ENCODE peak calls at places on chromosomes 6 and 20, in ten cellular contexts. One of them, this sample, is unnamed. For H3K4me1, the result is how much of the 10 kb centered on the place peaks cover.

GRCh38 chr6:38725414-38726183 is 10.5 kb downstream of the DNAH8 start:
- DNase-seq in neural progenitor cell: no peak
- DNase-seq in upper lobe of right lung: no peak
- DNase-seq in A549: no peak
- DNase-seq in colonic mucosa: no peak
- DNase-seq in uterus: no peak
- DNase-seq in testis: no peak
- DNase-seq in cardiac muscle cell: no peak
- DNase-seq in BE2C: no peak
- DNase-seq in MM.1S: peak
- DNase-seq in this sample: no peak

GRCh38 chr20:5745416-5745968 is 4.7 kb upstream of the SHLD1 start:
- DNase-seq in colonic mucosa: no peak
- DNase-seq in upper lobe of right lung: no peak
- DNase-seq in uterus: no peak
- DNase-seq in testis: no peak
- DNase-seq in BE2C: no peak
- DNase-seq in neural progenitor cell: no peak
- DNase-seq in A549: no peak
- DNase-seq in MM.1S: no peak
- DNase-seq in cardiac muscle cell: no peak
- DNase-seq in this sample: no peak

GRCh38 chr6:74222768-74223321 is 526.8 kb downstream of the CD109 start:
- DNase-seq in uterus: no peak
- DNase-seq in cardiac muscle cell: no peak
- DNase-seq in upper lobe of right lung: no peak
- DNase-seq in testis: no peak
- DNase-seq in MM.1S: no peak
- DNase-seq in neural progenitor cell: peak
- DNase-seq in A549: no peak
- DNase-seq in colonic mucosa: no peak
- DNase-seq in BE2C: no peak
- DNase-seq in this sample: no peak

GRCh38 chr6:827431-827830 is 134.5 kb upstream of the EXOC2 start:
- DNase-seq in A549: no peak
- DNase-seq in testis: no peak
- DNase-seq in neural progenitor cell: no peak
- DNase-seq in cardiac muscle cell: no peak
- DNase-seq in colonic mucosa: no peak
- DNase-seq in upper lobe of right lung: no peak
- DNase-seq in BE2C: no peak
- DNase-seq in uterus: no peak
- DNase-seq in MM.1S: no peak
- DNase-seq in this sample: no peak

GRCh38 chr6:13038315-13039261 is 289.7 kb downstream of the TBC1D7 start:
- DNase-seq in A549: no peak
- DNase-seq in BE2C: no peak
- DNase-seq in testis: peak
- DNase-seq in upper lobe of right lung: no peak
- DNase-seq in colonic mucosa: no peak
- DNase-seq in uterus: no peak
- DNase-seq in neural progenitor cell: no peak
- DNase-seq in MM.1S: no peak
- DNase-seq in cardiac muscle cell: peak
- DNase-seq in this sample: peak

GRCh38 chr6:83432626-83433025 is 1.8 kb upstream of the ME1 start:
- DNase-seq in BE2C: no peak
- DNase-seq in upper lobe of right lung: no peak
- DNase-seq in colonic mucosa: no peak
- DNase-seq in neural progenitor cell: no peak
- DNase-seq in cardiac muscle cell: no peak
- DNase-seq in A549: no peak
- DNase-seq in testis: no peak
- DNase-seq in uterus: no peak
- DNase-seq in MM.1S: no peak
- DNase-seq in this sample: no peak

GRCh38 chr20:41769650-41770049 is 151.5 kb upstream of the CHD6 start:
- DNase-seq in MM.1S: no peak
- DNase-seq in uterus: no peak
- DNase-seq in cardiac muscle cell: no peak
- DNase-seq in colonic mucosa: no peak
- DNase-seq in upper lobe of right lung: no peak
- DNase-seq in A549: no peak
- DNase-seq in neural progenitor cell: peak
- DNase-seq in BE2C: no peak
- DNase-seq in testis: no peak
- DNase-seq in this sample: no peak

GRCh38 chr20:51985013-51985415 is 182.7 kb upstream of the SALL4 start:
- DNase-seq in BE2C: no peak
- DNase-seq in MM.1S: no peak
- DNase-seq in colonic mucosa: no peak
- DNase-seq in cardiac muscle cell: peak
- DNase-seq in A549: peak
- DNase-seq in upper lobe of right lung: no peak
- DNase-seq in uterus: no peak
- DNase-seq in neural progenitor cell: no peak
- DNase-seq in testis: no peak
- DNase-seq in this sample: no peak

GRCh38 chr20:15544727-15545126 is 1028.5 kb downstream of the KIF16B start:
- DNase-seq in uterus: no peak
- DNase-seq in upper lobe of right lung: no peak
- DNase-seq in neural progenitor cell: no peak
- DNase-seq in cardiac muscle cell: no peak
- DNase-seq in testis: no peak
- DNase-seq in A549: no peak
- DNase-seq in colonic mucosa: no peak
- DNase-seq in MM.1S: no peak
- DNase-seq in BE2C: no peak
- DNase-seq in this sample: no peak

GRCh38 chr6:87873556-87873955 is 171.5 kb upstream of the AKIRIN2 start:
- DNase-seq in testis: no peak
- DNase-seq in cardiac muscle cell: no peak
- DNase-seq in upper lobe of right lung: no peak
- DNase-seq in A549: no peak
- DNase-seq in BE2C: no peak
- DNase-seq in MM.1S: no peak
- DNase-seq in neural progenitor cell: no peak
- DNase-seq in uterus: no peak
- DNase-seq in colonic mucosa: no peak
- DNase-seq in this sample: no peak

GRCh38 chr6:155084431-155085123 is 89.5 kb downstream of the TIAM2 start:
- DNase-seq in upper lobe of right lung: no peak
- DNase-seq in A549: no peak
- DNase-seq in testis: no peak
- DNase-seq in BE2C: no peak
- DNase-seq in neural progenitor cell: no peak
- DNase-seq in cardiac muscle cell: no peak
- DNase-seq in uterus: no peak
- DNase-seq in MM.1S: no peak
- DNase-seq in colonic mucosa: no peak
- DNase-seq in this sample: no peak

GRCh38 chr6:116139917-116140316 is 14.0 kb upstream of the COL10A1 start:
- DNase-seq in MM.1S: no peak
- DNase-seq in BE2C: no peak
- DNase-seq in uterus: no peak
- DNase-seq in colonic mucosa: no peak
- DNase-seq in cardiac muscle cell: no peak
- DNase-seq in neural progenitor cell: peak
- DNase-seq in A549: no peak
- DNase-seq in testis: no peak
- DNase-seq in upper lobe of right lung: no peak
- DNase-seq in this sample: peak
- TF ChIP-seq CTCF in MM.1S: no peak
- TF ChIP-seq CTCF in BE2C: peak
- TF ChIP-seq CTCF in uterus: no peak
- TF ChIP-seq CTCF in colonic mucosa: no peak
- TF ChIP-seq CTCF in cardiac muscle cell: no peak
- TF ChIP-seq CTCF in neural progenitor cell: peak
- TF ChIP-seq CTCF in A549: peak
- TF ChIP-seq CTCF in testis: no peak
- TF ChIP-seq CTCF in upper lobe of right lung: peak
- TF ChIP-seq CTCF in this sample: no peak

GRCh38 chr6:112270756-112271155 is 16.4 kb upstream of the LAMA4 start:
- DNase-seq in A549: no peak
- DNase-seq in MM.1S: no peak
- DNase-seq in BE2C: no peak
- DNase-seq in neural progenitor cell: no peak
- DNase-seq in colonic mucosa: no peak
- DNase-seq in upper lobe of right lung: no peak
- DNase-seq in testis: no peak
- DNase-seq in cardiac muscle cell: peak
- DNase-seq in uterus: no peak
- DNase-seq in this sample: no peak

GRCh38 chr6:112279044-112279916 is 24.9 kb upstream of the LAMA4 start:
- DNase-seq in testis: no peak
- DNase-seq in cardiac muscle cell: peak
- DNase-seq in MM.1S: no peak
- DNase-seq in A549: no peak
- DNase-seq in uterus: no peak
- DNase-seq in colonic mucosa: no peak
- DNase-seq in BE2C: peak
- DNase-seq in upper lobe of right lung: no peak
- DNase-seq in neural progenitor cell: no peak
- DNase-seq in this sample: no peak

GRCh38 chr6:112275365-112275764 is 21.0 kb upstream of the LAMA4 start:
- DNase-seq in neural progenitor cell: no peak
- DNase-seq in BE2C: no peak
- DNase-seq in uterus: no peak
- DNase-seq in colonic mucosa: no peak
- DNase-seq in testis: no peak
- DNase-seq in A549: no peak
- DNase-seq in MM.1S: no peak
- DNase-seq in upper lobe of right lung: no peak
- DNase-seq in cardiac muscle cell: no peak
- DNase-seq in this sample: no peak

GRCh38 chr6:112272799-112273198 is 18.4 kb upstream of the LAMA4 start:
- DNase-seq in MM.1S: no peak
- DNase-seq in colonic mucosa: no peak
- DNase-seq in A549: no peak
- DNase-seq in upper lobe of right lung: no peak
- DNase-seq in uterus: no peak
- DNase-seq in testis: no peak
- DNase-seq in neural progenitor cell: no peak
- DNase-seq in BE2C: no peak
- DNase-seq in cardiac muscle cell: no peak
- DNase-seq in this sample: no peak

GRCh38 chr6:112274774-112275173 is 20.4 kb upstream of the LAMA4 start:
- DNase-seq in upper lobe of right lung: no peak
- DNase-seq in testis: no peak
- DNase-seq in A549: no peak
- DNase-seq in MM.1S: no peak
- DNase-seq in colonic mucosa: no peak
- DNase-seq in neural progenitor cell: no peak
- DNase-seq in cardiac muscle cell: no peak
- DNase-seq in BE2C: no peak
- DNase-seq in uterus: no peak
- DNase-seq in this sample: no peak
- H3K4me1 ChIP-seq in upper lobe of right lung: under half
- H3K4me1 ChIP-seq in testis: under half
- H3K4me1 ChIP-seq in A549: under half
- H3K4me1 ChIP-seq in MM.1S: under half
- H3K4me1 ChIP-seq in colonic mucosa: under half
- H3K4me1 ChIP-seq in neural progenitor cell: under half
- H3K4me1 ChIP-seq in cardiac muscle cell: under half
- H3K4me1 ChIP-seq in BE2C: under half
- H3K4me1 ChIP-seq in uterus: under half
- H3K4me1 ChIP-seq in this sample: under half

GRCh38 chr6:110799181-110799580 is 16.1 kb downstream of the CDK19 start:
- DNase-seq in MM.1S: no peak
- DNase-seq in upper lobe of right lung: no peak
- DNase-seq in uterus: no peak
- DNase-seq in testis: no peak
- DNase-seq in BE2C: no peak
- DNase-seq in colonic mucosa: no peak
- DNase-seq in neural progenitor cell: no peak
- DNase-seq in A549: no peak
- DNase-seq in cardiac muscle cell: no peak
- DNase-seq in this sample: no peak
- H3K4me3 ChIP-seq in MM.1S: no peak
- H3K4me3 ChIP-seq in upper lobe of right lung: no peak
- H3K4me3 ChIP-seq in uterus: no peak
- H3K4me3 ChIP-seq in testis: no peak
- H3K4me3 ChIP-seq in BE2C: no peak
- H3K4me3 ChIP-seq in colonic mucosa: no peak
- H3K4me3 ChIP-seq in neural progenitor cell: no peak
- H3K4me3 ChIP-seq in A549: no peak
- H3K4me3 ChIP-seq in cardiac muscle cell: no peak
- H3K4me3 ChIP-seq in this sample: no peak

GRCh38 chr20:34571753-34572152 is 13.2 kb downstream of the MAP1LC3A start:
- DNase-seq in colonic mucosa: no peak
- DNase-seq in neural progenitor cell: no peak
- DNase-seq in cardiac muscle cell: no peak
- DNase-seq in A549: no peak
- DNase-seq in uterus: no peak
- DNase-seq in upper lobe of right lung: no peak
- DNase-seq in testis: no peak
- DNase-seq in MM.1S: no peak
- DNase-seq in BE2C: no peak
- DNase-seq in this sample: no peak

GRCh38 chr20:34574426-34574825 is 15.9 kb downstream of the MAP1LC3A start:
- DNase-seq in colonic mucosa: no peak
- DNase-seq in BE2C: no peak
- DNase-seq in uterus: no peak
- DNase-seq in cardiac muscle cell: no peak
- DNase-seq in neural progenitor cell: no peak
- DNase-seq in upper lobe of right lung: no peak
- DNase-seq in MM.1S: no peak
- DNase-seq in testis: no peak
- DNase-seq in A549: no peak
- DNase-seq in this sample: no peak

GRCh38 chr20:34574861-34575260 is 16.3 kb downstream of the MAP1LC3A start:
- DNase-seq in testis: no peak
- DNase-seq in MM.1S: no peak
- DNase-seq in colonic mucosa: no peak
- DNase-seq in neural progenitor cell: no peak
- DNase-seq in BE2C: no peak
- DNase-seq in cardiac muscle cell: no peak
- DNase-seq in A549: no peak
- DNase-seq in uterus: no peak
- DNase-seq in upper lobe of right lung: no peak
- DNase-seq in this sample: no peak

GRCh38 chr20:34575271-34575670 is 16.8 kb downstream of the MAP1LC3A start:
- DNase-seq in testis: no peak
- DNase-seq in upper lobe of right lung: no peak
- DNase-seq in cardiac muscle cell: no peak
- DNase-seq in BE2C: no peak
- DNase-seq in neural progenitor cell: no peak
- DNase-seq in MM.1S: no peak
- DNase-seq in A549: no peak
- DNase-seq in uterus: no peak
- DNase-seq in colonic mucosa: no peak
- DNase-seq in this sample: no peak

DNA sequence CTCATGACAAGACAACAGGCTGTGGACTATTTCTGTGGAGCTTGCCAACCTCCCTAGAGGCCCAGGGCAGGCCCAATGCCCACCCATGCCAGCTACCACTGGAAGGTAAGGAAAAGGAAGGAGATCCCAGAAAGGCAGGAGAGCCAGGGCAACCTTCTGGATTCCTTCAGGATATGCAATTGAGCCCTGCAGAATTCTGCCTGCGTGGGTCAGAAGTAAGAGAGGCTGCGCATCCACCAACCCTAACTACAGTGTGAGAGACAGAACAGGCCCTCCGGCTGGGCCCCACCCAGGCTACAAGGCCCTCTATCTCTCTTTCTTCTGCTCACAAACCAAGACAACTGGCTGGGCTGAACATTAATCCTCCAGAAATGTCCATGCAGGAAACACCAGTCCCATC is 15.0 kb downstream of the MAP1LC3A start:
- DNase-seq in neural progenitor cell: no peak
- DNase-seq in A549: no peak
- DNase-seq in uterus: no peak
- DNase-seq in upper lobe of right lung: no peak
- DNase-seq in testis: no peak
- DNase-seq in colonic mucosa: no peak
- DNase-seq in cardiac muscle cell: no peak
- DNase-seq in BE2C: no peak
- DNase-seq in MM.1S: no peak
- DNase-seq in this sample: no peak
- TF ChIP-seq CTCF in neural progenitor cell: no peak
- TF ChIP-seq CTCF in A549: no peak
- TF ChIP-seq CTCF in uterus: no peak
- TF ChIP-seq CTCF in upper lobe of right lung: no peak
- TF ChIP-seq CTCF in testis: no peak
- TF ChIP-seq CTCF in colonic mucosa: no peak
- TF ChIP-seq CTCF in cardiac muscle cell: no peak
- TF ChIP-seq CTCF in BE2C: no peak
- TF ChIP-seq CTCF in MM.1S: no peak
- TF ChIP-seq CTCF in this sample: no peak

This sample was measured in body of pancreas.